ENCODE peak calls at places on chromosomes 4 and X, in six cellular contexts. R, L, T, N, S and O are unnamed samples.
A peak's percentile ranks its signal among the peaks of the same experiment; 100 is the strongest.

GRCh38 chr4:76208005-76208765 is 5.4 kb downstream of the SCARB2 start:
- DNase-seq in R (peak; percentile 77), S (no peak), L (no peak), T (no peak), N (peak; percentile 63), O (no peak)

GRCh38 chr4:72302981-72303704 is 265.9 kb downstream of the ADAMTS3 start:
- DNase-seq in S (peak; percentile 6), R (no peak), T (peak; percentile 35), N (no peak), L (no peak), O (peak; percentile 25)

GRCh38 chr4:95018845-95019244 is 261.1 kb downstream of the BMPR1B start:
- DNase-seq in S (no peak), R (no peak), N (no peak), T (no peak), L (no peak), O (no peak)

GRCh38 chr4:54332577-54332976 is 103.5 kb downstream of the PDGFRA start:
- DNase-seq in T (no peak), N (no peak), R (no peak), L (no peak), S (no peak), O (no peak)

GRCh38 chr4:95409127-95409526 is 139.6 kb downstream of the UNC5C start:
- DNase-seq in T (no peak), L (no peak), N (no peak), R (no peak), S (no peak), O (no peak)

GRCh38 chr4:8463811-8464210 is 23.2 kb downstream of the TRMT44 start:
- DNase-seq in R (no peak), T (no peak), S (no peak), N (no peak), L (no peak), O (no peak)

GRCh38 chr4:74267998-74268606 is 40.2 kb upstream of the EPGN start:
- DNase-seq in S (peak; percentile 87), N (no peak), T (no peak), R (no peak), L (no peak), O (no peak)

GRCh38 chr4:23539969-23540368 is 349.9 kb downstream of the PPARGC1A start:
- DNase-seq in S (no peak), R (no peak), T (no peak), L (no peak), N (no peak), O (no peak)

GRCh38 chr4:22238742-22239141 is 277.1 kb downstream of the ADGRA3 start:
- DNase-seq in R (no peak), S (no peak), T (no peak), L (no peak), N (no peak), O (no peak)

GRCh38 chr4:84499065-84499982 is at the start of gene NKX6-1:
- DNase-seq in R (peak; percentile 60), S (peak; percentile 87), L (peak; percentile 25), N (no peak), T (no peak), O (no peak)

GRCh38 chr4:173217727-173218126 is 49.1 kb downstream of the GALNT7 start:
- DNase-seq in L (no peak), T (no peak), R (no peak), N (no peak), S (no peak), O (no peak)

DNA sequence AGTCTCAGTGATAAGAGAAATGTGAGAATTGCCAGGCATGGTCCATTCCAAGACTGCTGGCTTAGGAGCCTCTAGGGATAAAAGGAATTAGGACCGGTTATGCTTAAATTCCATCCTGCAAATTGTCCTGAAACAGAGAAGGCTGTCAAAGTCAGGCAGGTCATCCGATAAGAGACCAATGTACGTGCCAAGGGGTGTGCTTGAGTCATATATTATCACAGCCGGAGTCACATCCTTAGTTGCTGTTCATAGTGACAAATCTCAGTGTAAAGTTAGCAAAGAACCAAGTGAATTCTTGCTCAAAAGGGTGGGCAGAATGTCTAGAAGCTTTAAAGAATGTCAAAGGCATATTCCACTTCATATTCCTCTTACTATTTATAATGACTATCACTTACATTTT is 133.6 kb downstream of the CBLL2 start:
- DNase-seq in R (no peak), S (no peak), L (no peak), T (no peak), N (no peak), O (no peak)
- H3K9me3 ChIP-seq in R (no peaks in the 10 kb centered on the region), S (no peaks in the 10 kb centered on the region), L (no peaks in the 10 kb centered on the region), T (no peaks in the 10 kb centered on the region), N (no peaks in the 10 kb centered on the region), O (no peaks in the 10 kb centered on the region)

GRCh38 chr4:16206848-16207247 is 19.4 kb downstream of the TAPT1 start:
- DNase-seq in R (no peak), S (no peak), N (no peak), L (no peak), T (no peak), O (no peak)
- H3K36me3 ChIP-seq in R (peaks cover 27% of the 10 kb centered on the region), S (no peaks in the 10 kb centered on the region), N (no peaks in the 10 kb centered on the region), L (no peaks in the 10 kb centered on the region), T (peaks cover 8% of the 10 kb centered on the region), O (no peaks in the 10 kb centered on the region)

GRCh38 chr4:48997962-48998361 is 11.9 kb downstream of the CWH43 start:
- DNase-seq in N (no peak), S (no peak), R (no peak), T (no peak), L (no peak), O (no peak)
- H3K4me1 ChIP-seq in N (no peaks in the 10 kb centered on the region), S (no peaks in the 10 kb centered on the region), R (no peaks in the 10 kb centered on the region), T (no peaks in the 10 kb centered on the region), L (no peaks in the 10 kb centered on the region), O (no peaks in the 10 kb centered on the region)

DNA sequence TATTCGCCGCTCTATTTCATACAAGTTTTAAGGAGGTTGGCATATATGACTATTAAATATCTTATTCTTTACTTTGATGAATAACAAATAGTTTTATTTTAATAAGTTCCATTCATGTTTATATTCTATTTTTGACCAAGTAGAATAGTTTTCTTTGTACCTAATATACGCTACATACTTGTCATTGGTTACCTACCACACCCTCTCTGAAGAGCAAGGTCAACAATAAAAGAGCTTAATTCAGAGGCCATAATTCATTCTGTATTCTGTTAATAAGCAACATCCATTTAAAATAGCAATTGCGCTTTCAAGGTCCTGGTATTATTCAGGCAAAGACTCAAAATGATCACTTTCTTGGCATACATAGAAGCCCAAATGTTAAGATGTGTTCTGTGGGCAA is 24.3 kb upstream of the RBPJ start:
- DNase-seq in N (no peak), R (no peak), T (no peak), S (no peak), L (no peak), O (no peak)
- H3K9me3 ChIP-seq in N (no peaks in the 10 kb centered on the region), R (no peaks in the 10 kb centered on the region), T (no peaks in the 10 kb centered on the region), S (no peaks in the 10 kb centered on the region), L (no peaks in the 10 kb centered on the region), O (no peaks in the 10 kb centered on the region)

GRCh38 chr4:17494833-17495232 is 17.1 kb downstream of the QDPR start:
- DNase-seq in R (no peak), N (no peak), T (no peak), L (no peak), S (no peak), O (no peak)
- H3K36me3 ChIP-seq in R (peaks cover 80% of the 10 kb centered on the region), N (peaks cover 3% of the 10 kb centered on the region), T (peaks cover 16% of the 10 kb centered on the region), L (no peaks in the 10 kb centered on the region), S (peaks cover 21% of the 10 kb centered on the region), O (no peaks in the 10 kb centered on the region)

DNA sequence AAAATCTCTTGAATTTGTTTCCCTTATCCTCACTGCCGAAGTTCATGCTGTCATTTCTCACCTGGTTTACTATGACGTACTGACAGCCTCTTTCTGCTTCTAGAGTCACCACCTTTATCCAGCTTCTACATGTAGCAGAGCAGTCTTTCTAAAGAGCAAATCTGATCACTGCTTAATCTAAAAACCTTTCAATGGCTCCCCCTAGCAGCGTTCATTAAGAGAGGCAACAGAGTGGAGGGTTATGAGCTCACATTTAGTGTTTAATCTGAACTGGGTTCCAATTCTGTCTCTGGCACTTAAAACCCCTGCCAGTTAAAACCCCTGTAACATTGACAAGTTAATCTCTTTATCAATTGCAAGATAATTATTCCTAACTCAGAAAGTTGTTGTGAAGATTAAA is 4.4 kb downstream of the RBPJ start:
- DNase-seq in T (peak; percentile 50), S (peak; percentile 35), R (no peak), L (no peak), N (no peak), O (peak; percentile 27)
- H3K4me1 ChIP-seq in T (peaks cover 43% of the 10 kb centered on the region), S (peaks cover 28% of the 10 kb centered on the region), R (peaks cover 41% of the 10 kb centered on the region), L (peaks cover 11% of the 10 kb centered on the region), N (no peaks in the 10 kb centered on the region), O (peaks cover 10% of the 10 kb centered on the region)

DNA sequence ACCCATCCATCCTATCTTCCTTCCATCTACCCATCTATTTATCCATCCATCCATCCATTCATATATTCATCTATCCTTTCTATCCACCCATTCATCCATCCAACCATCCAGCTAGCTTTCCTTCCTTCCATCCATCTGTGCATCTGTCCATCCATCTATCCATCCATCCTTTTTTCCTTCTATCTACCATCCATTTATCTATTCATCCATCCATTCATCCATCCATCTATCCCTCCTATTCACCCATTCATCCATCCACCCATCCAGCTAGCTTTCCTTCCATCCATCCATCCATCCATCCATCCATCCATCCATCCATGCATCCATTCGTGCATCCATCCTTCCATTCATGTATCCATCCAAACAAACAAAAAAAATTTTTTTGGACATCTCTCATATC is 118.8 kb downstream of the PSAPL1 start:
- DNase-seq in N (no peak), S (no peak), L (no peak), T (no peak), R (no peak), O (no peak)
- H3K9me3 ChIP-seq in N (peaks cover 26% of the 10 kb centered on the region), S (no peaks in the 10 kb centered on the region), L (no peaks in the 10 kb centered on the region), T (no peaks in the 10 kb centered on the region), R (peaks cover 13% of the 10 kb centered on the region), O (peaks cover 13% of the 10 kb centered on the region)

GRCh38 chrX:101427954-101428353 is 19.9 kb downstream of the HNRNPH2 start:
- DNase-seq in L (no peak), T (no peak), R (no peak), N (no peak), S (no peak), O (no peak)
- H3K36me3 ChIP-seq in L (peaks cover 2% of the 10 kb centered on the region), T (no peaks in the 10 kb centered on the region), R (peaks cover 7% of the 10 kb centered on the region), N (no peaks in the 10 kb centered on the region), S (no peaks in the 10 kb centered on the region), O (peaks cover 3% of the 10 kb centered on the region)

DNA sequence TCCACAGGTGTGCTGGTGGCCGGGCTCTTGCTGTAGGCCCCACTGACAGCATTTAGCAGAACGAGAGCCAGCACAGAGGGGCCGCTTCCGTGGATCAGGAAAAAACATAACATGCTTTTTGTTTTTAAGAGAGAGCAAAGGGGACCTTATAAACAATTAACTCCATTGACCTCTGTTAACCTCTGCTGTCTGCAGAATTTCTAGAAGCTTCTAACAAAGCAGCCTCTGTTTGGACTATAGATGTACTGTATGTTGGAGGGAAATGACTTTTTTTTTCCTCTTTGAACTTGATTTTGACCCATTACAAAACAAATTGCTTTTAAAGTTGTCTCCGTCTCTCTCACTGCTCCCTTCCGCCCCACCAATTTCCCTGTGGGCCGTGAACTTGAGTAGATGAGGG is 210.7 kb downstream of the FRAS1 start:
- DNase-seq in T (no peak), N (no peak), S (no peak), R (no peak), L (no peak), O (no peak)
- H3K4me1 ChIP-seq in T (no peaks in the 10 kb centered on the region), N (no peaks in the 10 kb centered on the region), S (no peaks in the 10 kb centered on the region), R (no peaks in the 10 kb centered on the region), L (no peaks in the 10 kb centered on the region), O (no peaks in the 10 kb centered on the region)

DNA sequence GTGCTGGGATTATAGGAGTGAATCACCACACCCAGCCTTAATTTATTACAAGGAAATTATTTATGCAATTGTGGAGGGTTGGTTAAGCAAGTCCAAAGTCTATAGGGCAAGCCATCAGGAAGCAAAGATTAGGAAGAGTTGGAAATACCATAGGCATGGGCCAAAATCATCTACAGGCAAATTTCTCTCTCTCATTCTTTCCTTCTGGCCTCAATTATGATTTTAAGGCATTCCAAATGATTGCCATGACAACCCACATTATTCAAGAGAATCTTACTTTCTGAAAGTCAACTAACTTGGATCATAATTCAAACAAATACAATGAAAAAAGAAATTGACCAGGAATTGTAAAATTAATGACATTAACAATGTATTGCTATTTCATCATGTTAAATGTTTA is 400.8 kb downstream of the GPM6A start:
- DNase-seq in N (no peak), S (no peak), L (no peak), T (no peak), R (no peak), O (no peak)
- H3K9me3 ChIP-seq in N (no peaks in the 10 kb centered on the region), S (no peaks in the 10 kb centered on the region), L (no peaks in the 10 kb centered on the region), T (peaks cover 3% of the 10 kb centered on the region), R (peaks cover 5% of the 10 kb centered on the region), O (peaks cover 9% of the 10 kb centered on the region)